ENCODE peak calls at places on chromosomes 16 and 17, in seven cellular contexts. K is activated effector memory CD4-positive, alpha-beta T cell treated with anti-CD3 and anti-CD28 coated beads, Interleukin-2, amount 50 U/mL, for 16 hours; A is neural progenitor cell; L is NCI-H69; C is NCI-H1105; E is Calu3; Q is tibial nerve. W is an unnamed sample.

GRCh38 chr17:10681866-10682446 is 15.4 kb downstream of the SCO1 start:
- DNase-seq in K (no peak), A (no peak), L (no peak), C (no peak), E (no peak), Q (no peak), W (no peak)

GRCh38 chr17:66373944-66374817 is 71.8 kb downstream of the PRKCA start:
- DNase-seq in K (peak), A (peak), L (peak), C (peak), E (peak), Q (no peak), W (no peak)

GRCh38 chr16:48605518-48606110 is 4.4 kb downstream of the N4BP1 start:
- DNase-seq in K (no peak), A (no peak), L (no peak), C (no peak), E (no peak), Q (no peak), W (no peak)

GRCh38 chr16:86722970-86723369 is 144.6 kb downstream of the FOXL1 start:
- DNase-seq in K (peak), A (no peak), L (no peak), C (no peak), E (no peak), Q (peak), W (no peak)

GRCh38 chr17:45402916-45403315 is 29.8 kb downstream of the ARHGAP27 start:
- DNase-seq in K (no peak), A (no peak), L (no peak), C (no peak), E (no peak), Q (no peak), W (no peak)

GRCh38 chr16:85759631-85760419 is 8.9 kb upstream of the C16orf74 start:
- DNase-seq in K (no peak), A (no peak), L (peak), C (no peak), E (peak), Q (no peak), W (peak)

GRCh38 chr16:87963400-87963799 is 12.2 kb downstream of the BANP start:
- DNase-seq in K (peak), A (no peak), L (no peak), C (no peak), E (no peak), Q (no peak), W (no peak)

GRCh38 chr17:82047914-82048570 is 3.6 kb downstream of the RFNG start:
- DNase-seq in K (no peak), A (no peak), L (no peak), C (no peak), E (no peak), Q (no peak), W (no peak)

GRCh38 chr17:49016775-49017463 is 19.7 kb downstream of the IGF2BP1 start:
- DNase-seq in K (no peak), A (no peak), L (peak), C (peak), E (peak), Q (no peak), W (peak)

GRCh38 chr16:86436466-86437185 is 73.7 kb upstream of the FOXF1 start:
- DNase-seq in K (no peak), A (no peak), L (no peak), C (no peak), E (no peak), Q (no peak), W (no peak)

GRCh38 chr16:81939164-81940067 is 71.9 kb downstream of the SDR42E1 start:
- DNase-seq in K (no peak), A (peak), L (peak), C (no peak), E (no peak), Q (no peak), W (peak)

GRCh38 chr16:88941933-88942909 is 34.8 kb downstream of the CBFA2T3 start:
- DNase-seq in K (peak), A (peak), L (peak), C (no peak), E (no peak), Q (no peak), W (peak)

GRCh38 chr17:69492410-69493071 is 78.0 kb downstream of the MAP2K6 start:
- DNase-seq in K (no peak), A (peak), L (no peak), C (no peak), E (no peak), Q (no peak), W (peak)

GRCh38 chr17:56679767-56680422 is 86.4 kb downstream of the NOG start:
- DNase-seq in K (no peak), A (no peak), L (no peak), C (no peak), E (no peak), Q (no peak), W (no peak)

GRCh38 chr17:43018008-43018853 is 4.0 kb downstream of the VAT1 start:
- DNase-seq in K (no peak), A (peak), L (peak), C (peak), E (no peak), Q (no peak), W (peak)

GRCh38 chr17:51154176-51154575 is 817 bp downstream of the NME1 start:
- DNase-seq in K (no peak), A (peak), L (peak), C (no peak), E (no peak), Q (no peak), W (no peak)

GRCh38 chr16:46923513-46924295 is 39.5 kb downstream of the GPT2 start:
- DNase-seq in K (no peak), A (no peak), L (no peak), C (no peak), E (no peak), Q (no peak), W (no peak)

GRCh38 chr17:39224778-39225307 is 902 bp downstream of the STAC2 start:
- DNase-seq in K (no peak), A (peak), L (peak), C (no peak), E (no peak), Q (no peak), W (no peak)

GRCh38 chr17:16512011-16512410 is 20.0 kb upstream of the LRRC75A start:
- DNase-seq in K (no peak), A (peak), L (peak), C (no peak), E (no peak), Q (no peak), W (no peak)

GRCh38 chr17:10803830-10804498 is at the start of gene TMEM238L:
- DNase-seq in K (no peak), A (no peak), L (no peak), C (no peak), E (no peak), Q (no peak), W (no peak)

GRCh38 chr17:27529230-27529796 is 73.1 kb downstream of the KSR1 start:
- DNase-seq in K (no peak), A (no peak), L (peak), C (no peak), E (peak), Q (no peak), W (no peak)

GRCh38 chr16:49463529-49463928 is 89.9 kb downstream of the C16orf78 start:
- DNase-seq in K (peak), A (peak), L (peak), C (peak), E (no peak), Q (no peak), W (no peak)

GRCh38 chr16:53711390-53711789 is 7.4 kb downstream of the FTO start:
- DNase-seq in K (no peak), A (no peak), L (no peak), C (no peak), E (no peak), Q (no peak), W (no peak)

GRCh38 chr16:12874135-12874534 is 27.3 kb upstream of the SHISA9 start:
- DNase-seq in K (no peak), A (no peak), L (no peak), C (no peak), E (no peak), Q (no peak), W (no peak)

GRCh38 chr17:15782809-15783208 is 50.7 kb downstream of the TBC1D26 start:
- DNase-seq in K (peak), A (no peak), L (no peak), C (no peak), E (peak), Q (peak), W (peak)

GRCh38 chr16:28326881-28327610 is 34.7 kb downstream of the SBK1 start:
- DNase-seq in K (peak), A (peak), L (peak), C (no peak), E (peak), Q (peak), W (peak)

GRCh38 chr16:76277099-76278030 is at the start of gene CNTNAP4:
- DNase-seq in K (no peak), A (peak), L (peak), C (no peak), E (no peak), Q (peak), W (peak)

GRCh38 chr17:40952675-40953074 is 14.1 kb downstream of the KRT39 start:
- DNase-seq in K (no peak), A (no peak), L (no peak), C (no peak), E (peak), Q (no peak), W (no peak)